ENCODE peak calls at places on chromosomes 2 and 18, in nine cellular contexts. K is A673, Q is heart left ventricle, X is RWPE1, Z is AG04450, P is left ventricle myocardium inferior, Y is activated B cell treated with CpG ODN at 0.5 μM for 24 hours, J is neural crest cell, L is epithelial cell of proximal tubule. H is an unnamed sample.

GRCh38 chr2:196360650-196361049 is 189.3 kb upstream of the STK17B start:
- DNase-seq in K (no peak), Q (no peak), X (no peak), Z (no peak), P (no peak), Y (no peak), J (no peak), L (no peak), H (no peak)

GRCh38 chr2:28193552-28194383 is 198.9 kb upstream of the FOSL2 start:
- DNase-seq in K (no peak), Q (no peak), X (no peak), Z (no peak), P (no peak), Y (no peak), J (no peak), L (no peak), H (no peak)

GRCh38 chr2:178845565-178846457 is 38.6 kb upstream of the TTN start:
- DNase-seq in K (no peak), Q (no peak), X (no peak), Z (peak; percentile 33), P (no peak), Y (no peak), J (no peak), L (no peak), H (no peak)

GRCh38 chr2:191800874-191801273 is 46.0 kb downstream of the CAVIN2 start:
- DNase-seq in K (no peak), Q (no peak), X (no peak), Z (no peak), P (no peak), Y (no peak), J (no peak), L (no peak), H (no peak)

GRCh38 chr2:197108758-197109157 is 182.3 kb upstream of the PGAP1 start:
- DNase-seq in K (no peak), Q (peak; percentile 81), X (no peak), Z (no peak), P (peak; percentile 82), Y (no peak), J (no peak), L (no peak), H (no peak)

GRCh38 chr2:52253605-52254004 is 1221.7 kb upstream of the NRXN1 start:
- DNase-seq in K (no peak), Q (no peak), X (no peak), Z (no peak), P (no peak), Y (no peak), J (no peak), L (no peak), H (no peak)

GRCh38 chr18:7616661-7617060 is 49.5 kb downstream of the PTPRM start:
- DNase-seq in K (no peak), Q (peak; percentile 67), X (no peak), Z (no peak), P (peak; percentile 81), Y (no peak), J (no peak), L (no peak), H (no peak)

GRCh38 chr2:147390475-147390874 is 454.4 kb upstream of the ACVR2A start:
- DNase-seq in K (no peak), Q (no peak), X (no peak), Z (no peak), P (no peak), Y (no peak), J (no peak), L (no peak), H (no peak)

GRCh38 chr18:69968073-69968472 is 20.4 kb upstream of the CD226 start:
- DNase-seq in K (no peak), Q (no peak), X (no peak), Z (no peak), P (no peak), Y (no peak), J (no peak), L (no peak), H (no peak)

GRCh38 chr2:191617589-191617988 is 60.3 kb upstream of the NABP1 start:
- DNase-seq in K (no peak), Q (no peak), X (no peak), Z (no peak), P (no peak), Y (peak; percentile 19), J (no peak), L (no peak), H (no peak)

GRCh38 chr2:145323512-145323911 is 803.6 kb upstream of the ZEB2 start:
- DNase-seq in K (no peak), Q (no peak), X (peak; percentile 22), Z (no peak), P (no peak), Y (no peak), J (no peak), L (peak; percentile 6), H (no peak)

GRCh38 chr2:120654383-120655134 is 81.1 kb upstream of the GLI2 start:
- DNase-seq in K (no peak), Q (peak; percentile 39), X (no peak), Z (no peak), P (peak; percentile 61), Y (no peak), J (no peak), L (no peak), H (no peak)

GRCh38 chr2:8121826-8122505 is 559.9 kb upstream of the ID2 start:
- DNase-seq in K (no peak), Q (no peak), X (no peak), Z (no peak), P (no peak), Y (no peak), J (no peak), L (no peak), H (no peak)

GRCh38 chr2:112026509-112026908 is 28.6 kb upstream of the TMEM87B start:
- DNase-seq in K (peak; percentile 58), Q (no peak), X (no peak), Z (no peak), P (no peak), Y (no peak), J (no peak), L (no peak), H (no peak)

GRCh38 chr2:231455222-231455621 is 9.1 kb downstream of the NCL start:
- DNase-seq in K (no peak), Q (no peak), X (no peak), Z (no peak), P (no peak), Y (no peak), J (no peak), L (no peak), H (no peak)

GRCh38 chr2:25165992-25166618 is 2.3 kb downstream of the POMC start:
- DNase-seq in K (peak; percentile 45), Q (peak; percentile 27), X (no peak), Z (no peak), P (no peak), Y (peak; percentile 71), J (no peak), L (no peak), H (no peak)

GRCh38 chr18:49161627-49162026 is 210.9 kb upstream of the SMAD7 start:
- DNase-seq in K (no peak), Q (no peak), X (no peak), Z (peak; percentile 23), P (no peak), Y (no peak), J (no peak), L (no peak), H (no peak)

GRCh38 chr2:19287324-19287723 is 71.1 kb downstream of the OSR1 start:
- DNase-seq in K (no peak), Q (no peak), X (no peak), Z (no peak), P (no peak), Y (no peak), J (no peak), L (no peak), H (no peak)

GRCh38 chr18:33495278-33495677 is 54.8 kb upstream of the CCDC178 start:
- DNase-seq in K (peak; percentile 35), Q (no peak), X (peak; percentile 1), Z (no peak), P (no peak), Y (no peak), J (peak; percentile 27), L (peak; percentile 12), H (no peak)

DNA sequence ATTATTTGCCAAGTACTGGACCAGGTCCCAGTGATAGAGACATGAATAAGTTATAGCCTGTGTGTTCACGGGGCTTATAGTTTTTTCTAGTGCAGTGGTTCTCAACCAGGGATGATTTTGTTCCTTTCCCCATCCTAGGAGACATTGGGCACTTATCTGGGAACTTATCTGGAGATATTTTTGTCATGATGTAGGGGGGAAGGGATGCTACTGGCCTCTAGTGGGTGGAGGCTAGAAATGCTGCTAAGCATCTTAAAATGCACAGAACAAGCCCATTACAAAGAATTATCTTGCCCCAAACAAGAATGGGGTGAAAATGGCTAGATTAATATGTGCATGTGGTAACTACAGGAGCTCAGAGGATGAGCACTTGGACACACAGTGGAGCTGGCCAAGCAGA is 75.2 kb downstream of the KLHL29 start:
- DNase-seq in K (peak; percentile 53), Q (no peak), X (peak; percentile 36), Z (no peak), P (no peak), Y (no peak), J (no peak), L (peak; percentile 6), H (no peak)
- TF ChIP-seq CTCF in K (peak; percentile 69), Q (no peak), X (peak; percentile 54), Z (peak; percentile 68), P (peak; percentile 28), Y (no peak), J (peak; percentile 59), L (peak; percentile 72), H (no peak)

DNA sequence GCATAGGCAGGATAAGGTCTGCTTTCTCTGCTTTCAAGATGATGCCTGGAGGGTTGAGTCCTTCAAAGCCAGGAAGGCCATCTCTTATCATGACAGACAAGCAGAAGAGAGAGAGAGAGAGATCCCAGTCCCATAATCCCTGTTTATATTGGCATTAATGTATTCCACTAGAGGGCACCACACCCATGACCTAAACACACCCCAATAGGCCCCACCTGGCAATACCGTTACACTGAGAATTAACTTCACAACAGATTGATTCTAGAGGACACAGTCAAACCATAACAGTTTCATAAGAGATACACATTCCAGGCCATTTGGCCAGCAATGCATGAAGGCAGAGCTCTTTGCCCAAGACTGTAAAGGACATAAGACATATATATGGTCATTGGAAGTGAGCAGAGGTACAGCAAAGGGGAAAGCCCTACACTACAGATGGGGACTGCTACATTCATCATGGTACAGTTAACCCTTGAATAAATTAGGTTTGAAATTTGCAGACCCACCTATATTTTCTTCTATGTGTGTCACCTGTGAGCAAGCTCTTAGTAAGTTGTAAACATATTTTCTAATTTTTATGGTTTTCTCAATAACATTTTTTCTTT is 1516.1 kb downstream of the RPIA start:
- DNase-seq in K (peak; percentile 36), Q (no peak), X (peak; percentile 59), Z (no peak), P (no peak), Y (no peak), J (no peak), L (peak; percentile 12), H (no peak)
- TF ChIP-seq CTCF in K (peak; percentile 53), Q (no peak), X (peak; percentile 11), Z (no peak), P (peak; percentile 33), Y (no peak), J (no peak), L (peak; percentile 64), H (no peak)

GRCh38 chr2:218332920-218333645 is 23.6 kb upstream of the CATIP start:
- DNase-seq in K (no peak), Q (no peak), X (no peak), Z (no peak), P (no peak), Y (no peak), J (no peak), L (no peak), H (no peak)
- TF ChIP-seq CTCF in K (no peak), Q (no peak), X (no peak), Z (no peak), P (no peak), Y (no peak), J (no peak), L (no peak), H (no peak)

GRCh38 chr2:114076961-114077360 is 187.1 kb downstream of the ACTR3 start:
- DNase-seq in K (no peak), Q (no peak), X (no peak), Z (no peak), P (no peak), Y (no peak), J (no peak), L (no peak), H (no peak)
- TF ChIP-seq CTCF in K (no peak), Q (no peak), X (no peak), Z (no peak), P (no peak), Y (no peak), J (no peak), L (no peak), H (no peak)